ENCODE peak calls at places on chromosomes 6 and 20, in six cellular contexts. N is EL, Z is endothelial cell of umbilical vein, H is NCI-H1417, D is AG10803, R is A549. M is an unnamed sample.

GRCh38 chr20:19757973-19758887 is at the start of gene RIN2:
- DNase-seq in N (peak), Z (peak), H (peak), D (peak), R (peak), M (peak)

GRCh38 chr20:49548371-49548947 is 19.5 kb downstream of the PTGIS start:
- DNase-seq in N (no peak), Z (no peak), H (no peak), D (no peak), R (no peak), M (no peak)

GRCh38 chr6:29617782-29618557 is 15.0 kb downstream of the GABBR1 start:
- DNase-seq in N (no peak), Z (no peak), H (no peak), D (no peak), R (peak), M (no peak)

GRCh38 chr20:11379257-11380011 is 538.3 kb upstream of the BTBD3 start:
- DNase-seq in N (peak), Z (no peak), H (peak), D (no peak), R (no peak), M (peak)

GRCh38 chr6:105194106-105194505 is 14.3 kb upstream of the POPDC3 start:
- DNase-seq in N (no peak), Z (no peak), H (no peak), D (peak), R (no peak), M (no peak)

GRCh38 chr6:131164506-131164905 is 29.2 kb downstream of the AKAP7 start:
- DNase-seq in N (no peak), Z (no peak), H (no peak), D (peak), R (no peak), M (no peak)

GRCh38 chr6:142915129-142915697 is 29.8 kb downstream of the HIVEP2 start:
- DNase-seq in N (no peak), Z (no peak), H (no peak), D (no peak), R (no peak), M (no peak)

GRCh38 chr6:157036245-157036681 is 259.1 kb downstream of the ARID1B start:
- DNase-seq in N (no peak), Z (no peak), H (no peak), D (peak), R (no peak), M (no peak)

GRCh38 chr20:25054133-25054820 is 3.7 kb downstream of the ACSS1 start:
- DNase-seq in N (no peak), Z (no peak), H (no peak), D (no peak), R (no peak), M (no peak)

GRCh38 chr20:45014671-45015415 is 48.5 kb downstream of the STK4 start:
- DNase-seq in N (peak), Z (no peak), H (no peak), D (peak), R (no peak), M (no peak)

GRCh38 chr20:19047040-19047950 is 165.1 kb upstream of the SLC24A3 start:
- DNase-seq in N (no peak), Z (no peak), H (no peak), D (no peak), R (no peak), M (no peak)

GRCh38 chr6:158879180-158879579 is 60.0 kb upstream of the EZR start:
- DNase-seq in N (peak), Z (no peak), H (no peak), D (no peak), R (no peak), M (no peak)

GRCh38 chr6:56250266-56250665 is 2.9 kb upstream of the COL21A1 start:
- DNase-seq in N (no peak), Z (no peak), H (no peak), D (no peak), R (no peak), M (no peak)

GRCh38 chr20:40882173-40882572 is 146.4 kb upstream of the TOP1 start:
- DNase-seq in N (no peak), Z (no peak), H (no peak), D (no peak), R (no peak), M (no peak)

GRCh38 chr6:170093276-170093657 is 197.6 kb downstream of the DLL1 start:
- DNase-seq in N (no peak), Z (no peak), H (no peak), D (no peak), R (no peak), M (no peak)

GRCh38 chr20:1121439-1121838 is 3.0 kb downstream of the PSMF1 start:
- DNase-seq in N (no peak), Z (no peak), H (no peak), D (no peak), R (no peak), M (no peak)

GRCh38 chr6:47383360-47383759 is 73.7 kb upstream of the TNFRSF21 start:
- DNase-seq in N (no peak), Z (no peak), H (no peak), D (no peak), R (no peak), M (no peak)

GRCh38 chr6:2450546-2450945 is 205.1 kb upstream of the GMDS start:
- DNase-seq in N (peak), Z (no peak), H (peak), D (no peak), R (no peak), M (peak)

M was measured in NCI-H2227 treated with DMSO at 0.1 percent for 48 hours.